ENCODE peak calls at places on chromosome 14, in four cellular contexts. X, M, A and W are unnamed samples.

GRCh38 chr14:81625343-81625742 is 91.7 kb upstream of the SEL1L start:
- DNase-seq in A (no peak), X (no peak), M (no peak), W (no peak)

GRCh38 chr14:54348923-54349615 is 47.7 kb upstream of the CDKN3 start:
- DNase-seq in A (no peak), M (no peak), X (no peak), W (no peak)

GRCh38 chr14:65302571-65303184 is 109.9 kb upstream of the FUT8 start:
- DNase-seq in A (peak; percentile 55), M (no peak), X (no peak), W (no peak)

GRCh38 chr14:92867246-92867925 is 55.6 kb upstream of the CHGA start:
- DNase-seq in A (no peak), M (no peak), X (no peak), W (no peak)

GRCh38 chr14:99077076-99077843 is 194.7 kb downstream of the BCL11B start:
- DNase-seq in X (no peak), M (no peak), A (no peak), W (no peak)

GRCh38 chr14:99338313-99338712 is 66.3 kb upstream of the BCL11B start:
- DNase-seq in M (no peak), A (no peak), X (no peak), W (no peak)

GRCh38 chr14:98192946-98193345 is 1079.1 kb downstream of the BCL11B start:
- DNase-seq in X (no peak), A (no peak), M (no peak), W (no peak)

GRCh38 chr14:69879175-69880047 is at the start of gene SMOC1:
- DNase-seq in X (no peak), M (peak; percentile 21), A (peak; percentile 39), W (peak; percentile 75)

GRCh38 chr14:77181124-77181602 is 435 bp upstream of the TMEM63C start:
- DNase-seq in M (no peak), A (no peak), X (no peak), W (no peak)

GRCh38 chr14:87457727-87458126 is 535.3 kb downstream of the GALC start:
- DNase-seq in A (no peak), X (no peak), M (no peak), W (no peak)

GRCh38 chr14:90616313-90616712 is 199.9 kb downstream of the TTC7B start:
- DNase-seq in M (no peak), A (no peak), X (no peak), W (no peak)

GRCh38 chr14:92582706-92583452 is 69.3 kb downstream of the RIN3 start:
- DNase-seq in A (no peak), M (no peak), X (no peak), W (peak; percentile 2)

GRCh38 chr14:58353516-58354299 is 42.0 kb upstream of the TOMM20L start:
- DNase-seq in X (no peak), A (no peak), M (no peak), W (no peak)

GRCh38 chr14:88553886-88554457 is 835 bp downstream of the PTPN21 start:
- DNase-seq in M (no peak), X (no peak), A (no peak), W (no peak)

GRCh38 chr14:69547701-69548348 is 26.8 kb downstream of the CCDC177 start:
- DNase-seq in X (no peak), A (peak; percentile 29), M (no peak), W (no peak)

GRCh38 chr14:73227812-73228781 is 9.2 kb upstream of the PAPLN start:
- DNase-seq in M (no peak), A (no peak), X (peak; percentile 80), W (no peak)

GRCh38 chr14:99671230-99672224 is 12.6 kb upstream of the CYP46A1 start:
- DNase-seq in X (no peak), M (no peak), A (no peak), W (no peak)

GRCh38 chr14:104697892-104698583 is 8.6 kb downstream of the INF2 start:
- DNase-seq in M (no peak), A (no peak), X (no peak), W (no peak)

GRCh38 chr14:98835051-98835824 is 436.8 kb downstream of the BCL11B start:
- DNase-seq in A (no peak), X (no peak), M (no peak), W (no peak)

GRCh38 chr14:93173943-93174395 is 10.7 kb downstream of the MOAP1 start:
- DNase-seq in M (no peak), X (no peak), A (no peak), W (no peak)

GRCh38 chr14:99729991-99730875 is 46.1 kb downstream of the CYP46A1 start:
- DNase-seq in A (peak; percentile 80), X (no peak), M (peak; percentile 46), W (peak; percentile 89)

GRCh38 chr14:86003998-86004397 is 474.1 kb downstream of the FLRT2 start:
- DNase-seq in M (no peak), A (no peak), X (no peak), W (no peak)

GRCh38 chr14:61483477-61483876 is 162.1 kb downstream of the PRKCH start:
- DNase-seq in M (no peak), A (no peak), X (no peak), W (no peak)

GRCh38 chr14:92352158-92352985 is 29.4 kb downstream of the SLC24A4 start:
- DNase-seq in M (no peak), A (peak; percentile 41), X (no peak), W (no peak)

GRCh38 chr14:104882325-104882973 is 17.4 kb downstream of the CEP170B start:
- DNase-seq in X (no peak), M (no peak), A (peak; percentile 29), W (no peak)

GRCh38 chr14:30960216-30960615 is 65.2 kb upstream of the AP4S1 start:
- DNase-seq in A (no peak), X (no peak), M (no peak), W (no peak)

GRCh38 chr14:32473476-32473875 is 144.4 kb downstream of the AKAP6 start:
- DNase-seq in A (no peak), M (no peak), X (peak; percentile 54), W (peak; percentile 63)

GRCh38 chr14:68655961-68656360 is 136.9 kb downstream of the ZFP36L1 start:
- DNase-seq in M (no peak), X (no peak), A (no peak), W (peak; percentile 33)

GRCh38 chr14:68392393-68393085 is 400.3 kb downstream of the ZFP36L1 start:
- DNase-seq in A (no peak), M (no peak), X (no peak), W (peak; percentile 73)

GRCh38 chr14:40796168-40796567 is 810.5 kb upstream of the LRFN5 start:
- DNase-seq in A (no peak), X (no peak), M (no peak), W (no peak)

GRCh38 chr14:70436867-70437266 is 15.1 kb upstream of the ADAM21 start:
- DNase-seq in A (no peak), M (no peak), X (no peak), W (no peak)

GRCh38 chr14:99426265-99426664 is 54.4 kb downstream of the SETD3 start:
- DNase-seq in M (no peak), X (no peak), A (no peak), W (no peak)

GRCh38 chr14:60999536-60999935 is 18.5 kb downstream of the SLC38A6 start:
- DNase-seq in A (no peak), X (no peak), M (no peak), W (no peak)

GRCh38 chr14:58864751-58865519 is 227.2 kb downstream of the DACT1 start:
- DNase-seq in A (no peak), X (peak; percentile 90), M (no peak), W (no peak)

GRCh38 chr14:64702493-64703392 is 1.5 kb upstream of the PLEKHG3 start:
- DNase-seq in M (no peak), X (no peak), A (no peak), W (no peak)

GRCh38 chr14:85063747-85064146 is 466.2 kb upstream of the FLRT2 start:
- DNase-seq in M (no peak), X (no peak), A (no peak), W (no peak)

GRCh38 chr14:79585845-79586244 is 625.5 kb downstream of the DIO2 start:
- DNase-seq in A (no peak), X (no peak), M (no peak), W (no peak)

GRCh38 chr14:76083796-76084195 is 67.9 kb upstream of the GPATCH2L start:
- DNase-seq in M (no peak), A (no peak), X (no peak), W (no peak)

GRCh38 chr14:95502381-95502950 is 14.0 kb downstream of the SYNE3 start:
- DNase-seq in X (no peak), M (no peak), A (no peak), W (no peak)